ENCODE peak calls at places on chromosome 4, in four cellular contexts. M is HepG2, S is GM12878, L is K562. Y is an unnamed sample.

GRCh38 chr4:48173055-48173991 is 39.3 kb upstream of the TXK start:
- DNase-seq in M (no peak), L (peak; percentile 59), S (peak; percentile 55), Y (no peak)

GRCh38 chr4:76301068-76301774 is 5.3 kb upstream of the STBD1 start:
- DNase-seq in L (peak; percentile 90), S (peak; percentile 74), M (peak; percentile 91), Y (peak; percentile 17)

GRCh38 chr4:137531951-137532868 is at the start of gene PCDH18:
- DNase-seq in S (peak; percentile 15), M (no peak), L (no peak), Y (peak; percentile 64)

GRCh38 chr4:102526532-102526931 is 25.4 kb downstream of the NFKB1 start:
- DNase-seq in S (no peak), L (no peak), M (no peak), Y (no peak)

GRCh38 chr4:154329268-154329858 is 162.2 kb downstream of the DCHS2 start:
- DNase-seq in M (peak; percentile 3), S (no peak), L (peak; percentile 11), Y (peak; percentile 24)

GRCh38 chr4:4759883-4760282 is 99.6 kb upstream of the MSX1 start:
- DNase-seq in M (no peak), L (no peak), S (no peak), Y (no peak)

GRCh38 chr4:183074288-183074990 is 24.6 kb upstream of the WWC2 start:
- DNase-seq in S (no peak), L (no peak), M (peak; percentile 31), Y (no peak)

GRCh38 chr4:82744284-82744963 is 54.2 kb downstream of the SCD5 start:
- DNase-seq in M (no peak), S (no peak), L (no peak), Y (no peak)

GRCh38 chr4:119835511-119835910 is 206.9 kb upstream of the PDE5A start:
- DNase-seq in M (no peak), L (no peak), S (no peak), Y (no peak)

GRCh38 chr4:104751468-104751867 is 256.8 kb upstream of the CXXC4 start:
- DNase-seq in L (no peak), M (no peak), S (no peak), Y (no peak)

GRCh38 chr4:75831856-75832405 is 70.3 kb downstream of the PPEF2 start:
- DNase-seq in L (no peak), S (no peak), M (no peak), Y (no peak)

GRCh38 chr4:36138221-36138620 is 106.1 kb downstream of the ARAP2 start:
- DNase-seq in M (no peak), L (no peak), S (no peak), Y (no peak)

GRCh38 chr4:184471872-184472539 is 2.3 kb downstream of the IRF2 start:
- DNase-seq in M (no peak), S (no peak), L (peak; percentile 32), Y (peak; percentile 11)

DNA sequence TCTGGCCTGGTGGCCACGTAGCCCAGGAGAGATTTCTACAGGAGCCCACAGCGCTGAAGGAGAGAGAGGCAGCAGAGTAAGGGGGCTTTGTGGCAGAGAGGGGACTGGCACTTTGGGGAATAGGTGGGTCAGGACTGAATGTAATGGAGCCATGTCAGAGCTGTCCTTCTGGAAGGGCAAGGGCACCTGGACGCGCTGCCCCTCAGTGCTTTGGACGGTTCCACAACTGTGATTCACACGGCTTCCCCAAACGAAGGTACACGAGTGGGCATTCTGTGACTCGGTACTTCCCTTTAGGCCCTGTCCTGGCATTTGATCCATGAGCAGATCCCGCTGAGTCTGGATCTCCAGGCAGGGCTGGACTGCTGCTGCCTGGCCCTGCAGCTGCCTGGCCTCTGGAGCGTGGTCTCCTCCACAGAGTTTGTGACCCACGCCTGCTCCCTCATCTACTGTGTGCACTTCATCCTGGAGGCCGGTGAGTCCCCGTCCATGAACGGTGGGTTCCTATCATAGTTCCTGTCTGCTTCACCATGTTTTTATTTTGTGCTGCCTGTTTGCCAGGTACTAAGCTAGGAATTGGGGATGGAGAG is 35.2 kb upstream of the MSANTD1 start:
- DNase-seq in M (no peak), S (no peak), L (no peak), Y (no peak)
- TF ChIP-seq FOXK2 in M (no peak), S (no peak), L (no peak), Y (no peak)

DNA sequence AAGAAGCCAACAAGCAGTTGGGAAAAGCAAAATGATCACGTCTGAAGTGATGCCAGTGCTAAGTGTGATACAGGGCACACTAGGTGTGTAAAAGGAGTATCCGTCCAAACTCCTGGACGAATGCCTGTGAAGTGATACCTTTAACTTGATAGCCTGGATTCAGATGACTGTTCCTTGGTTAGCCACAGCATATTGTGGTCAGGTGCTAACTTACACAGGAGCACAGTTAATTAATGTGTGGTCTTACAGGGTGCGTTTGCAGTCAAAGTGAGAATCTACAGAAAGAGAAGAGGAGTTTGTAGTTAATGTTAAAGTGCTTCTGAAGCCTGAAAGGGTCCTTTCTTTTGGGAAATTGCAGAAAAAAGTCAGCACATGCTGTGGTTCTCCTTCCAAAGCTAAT is 61.1 kb downstream of the DCLK2 start:
- DNase-seq in L (no peak), M (no peak), S (no peak), Y (no peak)
- TF ChIP-seq FOXK2 in L (no peak), M (no peak), S (no peak), Y (no peak)

DNA sequence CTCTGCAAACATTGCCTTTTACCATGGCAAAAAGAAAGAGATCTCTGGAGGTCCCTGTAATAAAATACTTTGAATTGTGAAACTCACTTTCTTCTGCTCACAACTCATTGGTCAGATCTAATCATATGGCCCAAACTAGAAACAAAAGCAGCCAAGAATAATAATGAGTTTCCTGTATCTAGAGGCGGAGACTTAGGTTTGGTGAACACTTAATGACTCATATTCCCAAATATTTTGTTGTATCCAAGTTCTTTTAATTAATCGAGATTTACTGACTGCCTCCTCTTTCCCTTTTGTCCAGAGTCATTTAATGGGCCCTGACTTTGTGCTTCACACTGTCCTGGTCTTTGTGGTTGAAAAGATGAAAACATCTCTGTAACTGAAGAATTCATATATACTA is 190.6 kb downstream of the CCSER1 start:
- DNase-seq in S (no peak), M (no peak), L (no peak), Y (peak; percentile 11)
- TF ChIP-seq FOXK2 in S (no peak), M (no peak), L (no peak), Y (no peak)

GRCh38 chr4:81473086-81473396 is 1.3 kb upstream of the RASGEF1B start:
- DNase-seq in L (no peak), M (no peak), S (no peak), Y (no peak)

GRCh38 chr4:81469774-81470455 is 1.8 kb downstream of the RASGEF1B start:
- DNase-seq in M (no peak), L (no peak), S (no peak), Y (no peak)

GRCh38 chr4:81470456-81471327 is 1.0 kb downstream of the RASGEF1B start:
- DNase-seq in L (no peak), S (no peak), M (no peak), Y (peak; percentile 39)

GRCh38 chr4:81471361-81472248 is at the start of gene RASGEF1B:
- DNase-seq in L (peak; percentile 95), S (peak; percentile 16), M (peak; percentile 32), Y (peak; percentile 78)

GRCh38 chr4:81472249-81473085 is 760 bp upstream of the RASGEF1B start:
- DNase-seq in M (peak; percentile 24), L (peak; percentile 18), S (peak; percentile 24), Y (peak; percentile 42)
- TF ChIP-seq FOXK2 in M (no peak), L (no peak), S (no peak), Y (no peak)

DNA sequence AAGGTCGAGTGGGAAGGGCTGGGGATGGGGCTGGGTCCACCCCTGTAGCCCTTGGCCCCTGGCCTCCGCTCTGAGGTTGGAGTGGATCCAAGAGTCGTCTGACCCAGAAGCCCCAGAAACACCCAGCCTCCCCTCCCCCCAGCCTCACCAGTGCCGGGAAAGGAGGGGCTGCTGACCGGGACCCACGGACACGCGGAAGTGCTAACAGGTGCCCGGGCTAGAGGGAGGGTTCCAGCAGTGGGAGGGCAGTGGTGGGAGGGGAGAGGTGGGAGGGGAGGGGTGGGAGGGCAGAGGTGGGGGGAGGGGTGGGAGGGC is 131.8 kb upstream of the NKX1-1 start:
- DNase-seq in L (no peak), M (no peak), S (no peak), Y (no peak)
- TF ChIP-seq FOXK2 in L (no peak), M (no peak), S (no peak), Y (no peak)

DNA sequence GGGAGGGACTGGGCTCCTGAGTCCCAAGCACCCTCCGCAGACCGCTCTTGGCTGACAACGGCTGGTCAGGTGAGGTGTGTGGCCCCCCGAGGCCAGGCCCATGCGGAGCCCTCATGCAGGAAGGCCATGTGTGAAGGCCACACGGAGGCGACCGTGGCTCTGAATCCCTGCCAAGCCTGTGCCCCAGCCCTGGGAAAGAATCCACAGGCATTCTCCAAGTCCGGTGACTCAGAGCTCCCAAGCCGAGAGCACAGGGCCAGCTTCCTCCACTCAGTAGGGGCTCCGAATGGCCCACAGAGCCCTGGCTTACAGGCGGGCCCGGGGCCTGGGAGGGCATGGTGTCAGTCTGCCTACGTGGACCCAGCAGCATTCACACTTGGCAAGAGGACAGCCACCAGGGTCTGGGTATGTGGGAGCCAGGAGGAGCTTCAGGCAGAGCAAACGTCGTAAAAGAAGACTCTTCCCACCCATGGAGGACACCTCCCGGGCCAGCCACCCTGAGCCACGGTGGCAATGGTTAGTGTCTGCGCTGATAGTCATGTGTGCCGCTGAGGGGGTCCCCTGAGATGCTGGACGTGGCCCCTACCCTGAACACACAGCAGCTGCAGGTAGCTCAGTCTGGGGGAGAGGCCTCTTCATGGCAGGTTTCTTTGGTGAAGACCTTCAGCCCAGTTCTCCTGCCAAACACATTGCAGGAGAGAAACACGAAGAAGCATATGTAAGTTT is 105.7 kb downstream of the PSAPL1 start:
- DNase-seq in S (no peak), M (no peak), L (no peak), Y (no peak)
- TF ChIP-seq FOXK2 in S (no peak), M (no peak), L (no peak), Y (no peak)

GRCh38 chr4:188781655-188782054 is 642.4 kb downstream of the TRIML1 start:
- DNase-seq in M (peak; percentile 1), L (no peak), S (no peak), Y (peak; percentile 7)
- TF ChIP-seq FOXK2 in M (no peak), L (no peak), S (no peak), Y (no peak)

DNA sequence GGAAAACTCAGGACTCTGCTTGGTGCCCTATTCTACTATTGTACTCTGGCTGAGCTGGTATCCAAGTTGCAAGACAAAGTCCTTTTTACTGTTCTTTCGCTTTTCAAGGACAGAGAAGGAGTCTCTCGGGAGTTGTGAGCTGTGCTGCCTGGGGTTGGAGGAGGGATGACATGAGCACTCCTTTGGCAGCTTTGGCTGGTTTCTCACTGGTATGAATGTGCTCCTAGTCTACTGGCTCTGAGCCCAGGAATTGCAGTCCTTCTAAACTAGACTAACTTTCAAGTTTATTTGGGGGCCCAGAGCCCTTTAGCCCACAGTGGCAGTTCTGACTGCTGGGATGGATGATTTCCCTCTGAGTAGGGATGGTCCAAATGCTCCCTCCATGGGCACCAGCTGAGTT is 997.1 kb downstream of the RAB28 start:
- DNase-seq in M (no peak), S (no peak), L (no peak), Y (no peak)
- TF ChIP-seq FOXK2 in M (no peak), S (no peak), L (no peak), Y (no peak)

Y was measured in HEK293T.